ENCODE peak calls at places on chromosome 11, in five cellular contexts. One of them, this sample, is unnamed. For H3K36me3 and H3K4me1, the result is how much of the 10 kb centered on the place peaks cover.

GRCh38 chr11:29217901-29218300 is 798.9 kb downstream of the KCNA4 start:
- DNase-seq in cardiac muscle cell: no peak
- DNase-seq in right atrium auricular region: no peak
- DNase-seq in CD8-positive, alpha-beta memory T cell: no peak
- DNase-seq in RWPE2: no peak
- DNase-seq in this sample: no peak

GRCh38 chr11:116693206-116694016 is 79.4 kb downstream of the BUD13 start:
- DNase-seq in right atrium auricular region: peak
- DNase-seq in RWPE2: peak
- DNase-seq in CD8-positive, alpha-beta memory T cell: no peak
- DNase-seq in cardiac muscle cell: no peak
- DNase-seq in this sample: no peak

GRCh38 chr11:103202048-103202651 is 92.9 kb downstream of the DYNC2H1 start:
- DNase-seq in CD8-positive, alpha-beta memory T cell: no peak
- DNase-seq in cardiac muscle cell: peak
- DNase-seq in right atrium auricular region: no peak
- DNase-seq in RWPE2: no peak
- DNase-seq in this sample: no peak

GRCh38 chr11:16226245-16226644 is 130.1 kb downstream of the SOX6 start:
- DNase-seq in RWPE2: peak
- DNase-seq in right atrium auricular region: peak
- DNase-seq in cardiac muscle cell: peak
- DNase-seq in CD8-positive, alpha-beta memory T cell: no peak
- DNase-seq in this sample: no peak

GRCh38 chr11:77175021-77175842 is 47.2 kb downstream of the MYO7A start:
- DNase-seq in cardiac muscle cell: no peak
- DNase-seq in CD8-positive, alpha-beta memory T cell: no peak
- DNase-seq in right atrium auricular region: no peak
- DNase-seq in RWPE2: no peak
- DNase-seq in this sample: no peak

GRCh38 chr11:5564259-5565019 is 16.1 kb upstream of the OR52H1 start:
- DNase-seq in CD8-positive, alpha-beta memory T cell: no peak
- DNase-seq in cardiac muscle cell: no peak
- DNase-seq in RWPE2: no peak
- DNase-seq in right atrium auricular region: no peak
- DNase-seq in this sample: no peak

GRCh38 chr11:107598225-107599139 is 7.5 kb downstream of the ELMOD1 start:
- DNase-seq in RWPE2: no peak
- DNase-seq in cardiac muscle cell: peak
- DNase-seq in right atrium auricular region: no peak
- DNase-seq in CD8-positive, alpha-beta memory T cell: no peak
- DNase-seq in this sample: no peak

GRCh38 chr11:848988-849824 is 6.6 kb downstream of the TSPAN4 start:
- DNase-seq in CD8-positive, alpha-beta memory T cell: no peak
- DNase-seq in right atrium auricular region: no peak
- DNase-seq in RWPE2: no peak
- DNase-seq in cardiac muscle cell: peak
- DNase-seq in this sample: no peak

GRCh38 chr11:44402466-44403075 is 92.6 kb upstream of the ALX4 start:
- DNase-seq in right atrium auricular region: no peak
- DNase-seq in cardiac muscle cell: no peak
- DNase-seq in RWPE2: no peak
- DNase-seq in CD8-positive, alpha-beta memory T cell: no peak
- DNase-seq in this sample: no peak

GRCh38 chr11:44404323-44404705 is 94.4 kb upstream of the ALX4 start:
- DNase-seq in CD8-positive, alpha-beta memory T cell: no peak
- DNase-seq in cardiac muscle cell: no peak
- DNase-seq in RWPE2: no peak
- DNase-seq in right atrium auricular region: no peak
- DNase-seq in this sample: no peak

GRCh38 chr11:44403587-44404322 is 93.8 kb upstream of the ALX4 start:
- DNase-seq in right atrium auricular region: no peak
- DNase-seq in RWPE2: no peak
- DNase-seq in CD8-positive, alpha-beta memory T cell: no peak
- DNase-seq in cardiac muscle cell: no peak
- DNase-seq in this sample: no peak

GRCh38 chr11:44404736-44405395 is 94.9 kb upstream of the ALX4 start:
- DNase-seq in right atrium auricular region: no peak
- DNase-seq in RWPE2: no peak
- DNase-seq in CD8-positive, alpha-beta memory T cell: no peak
- DNase-seq in cardiac muscle cell: peak
- DNase-seq in this sample: no peak

GRCh38 chr11:44403176-44403575 is 93.2 kb upstream of the ALX4 start:
- DNase-seq in cardiac muscle cell: no peak
- DNase-seq in right atrium auricular region: no peak
- DNase-seq in RWPE2: no peak
- DNase-seq in CD8-positive, alpha-beta memory T cell: no peak
- DNase-seq in this sample: no peak
- H3K4me3 ChIP-seq in cardiac muscle cell: no peak
- H3K4me3 ChIP-seq in right atrium auricular region: no peak
- H3K4me3 ChIP-seq in RWPE2: no peak
- H3K4me3 ChIP-seq in CD8-positive, alpha-beta memory T cell: no peak
- H3K4me3 ChIP-seq in this sample: no peak

GRCh38 chr11:68598816-68599653 is 85.3 kb upstream of the GAL start:
- DNase-seq in cardiac muscle cell: no peak
- DNase-seq in RWPE2: no peak
- DNase-seq in right atrium auricular region: no peak
- DNase-seq in CD8-positive, alpha-beta memory T cell: no peak
- DNase-seq in this sample: no peak
- H3K36me3 ChIP-seq in cardiac muscle cell: half or more
- H3K36me3 ChIP-seq in RWPE2: half or more
- H3K36me3 ChIP-seq in right atrium auricular region: half or more
- H3K36me3 ChIP-seq in CD8-positive, alpha-beta memory T cell: half or more
- H3K36me3 ChIP-seq in this sample: half or more

DNA sequence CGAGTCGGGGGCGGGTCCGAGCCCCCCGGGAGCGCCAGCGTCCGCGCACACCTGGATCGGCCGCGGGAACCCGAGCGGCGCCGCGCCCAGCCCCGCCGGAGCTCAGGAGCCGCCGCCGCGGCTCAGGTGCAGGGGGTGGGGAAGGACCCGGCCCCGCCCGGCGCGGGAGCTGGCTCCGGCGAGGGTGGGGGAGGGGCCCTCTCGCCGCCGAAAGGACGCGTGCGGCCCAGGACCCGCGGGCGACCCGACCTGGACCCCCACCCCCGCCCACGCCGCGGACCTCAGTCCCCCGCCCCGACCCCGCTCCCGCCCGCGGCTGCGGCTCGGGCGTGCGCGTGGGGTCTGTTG is at the start of gene SHANK2:
- DNase-seq in CD8-positive, alpha-beta memory T cell: no peak
- DNase-seq in right atrium auricular region: no peak
- DNase-seq in cardiac muscle cell: peak
- DNase-seq in RWPE2: no peak
- DNase-seq in this sample: no peak
- H3K4me1 ChIP-seq in CD8-positive, alpha-beta memory T cell: under half
- H3K4me1 ChIP-seq in right atrium auricular region: under half
- H3K4me1 ChIP-seq in cardiac muscle cell: under half
- H3K4me1 ChIP-seq in RWPE2: under half
- H3K4me1 ChIP-seq in this sample: under half

GRCh38 chr11:44630511-44631210 is 65.2 kb downstream of the CD82 start:
- DNase-seq in CD8-positive, alpha-beta memory T cell: no peak
- DNase-seq in right atrium auricular region: peak
- DNase-seq in cardiac muscle cell: no peak
- DNase-seq in RWPE2: no peak
- DNase-seq in this sample: no peak
- H3K4me3 ChIP-seq in CD8-positive, alpha-beta memory T cell: no peak
- H3K4me3 ChIP-seq in right atrium auricular region: no peak
- H3K4me3 ChIP-seq in cardiac muscle cell: no peak
- H3K4me3 ChIP-seq in RWPE2: no peak
- H3K4me3 ChIP-seq in this sample: no peak

GRCh38 chr11:7654094-7654742 is 19.1 kb downstream of the CYB5R2 start:
- DNase-seq in CD8-positive, alpha-beta memory T cell: no peak
- DNase-seq in cardiac muscle cell: no peak
- DNase-seq in RWPE2: no peak
- DNase-seq in right atrium auricular region: no peak
- DNase-seq in this sample: no peak
- H3K36me3 ChIP-seq in CD8-positive, alpha-beta memory T cell: under half
- H3K36me3 ChIP-seq in cardiac muscle cell: under half
- H3K36me3 ChIP-seq in RWPE2: under half
- H3K36me3 ChIP-seq in right atrium auricular region: under half
- H3K36me3 ChIP-seq in this sample: half or more

DNA sequence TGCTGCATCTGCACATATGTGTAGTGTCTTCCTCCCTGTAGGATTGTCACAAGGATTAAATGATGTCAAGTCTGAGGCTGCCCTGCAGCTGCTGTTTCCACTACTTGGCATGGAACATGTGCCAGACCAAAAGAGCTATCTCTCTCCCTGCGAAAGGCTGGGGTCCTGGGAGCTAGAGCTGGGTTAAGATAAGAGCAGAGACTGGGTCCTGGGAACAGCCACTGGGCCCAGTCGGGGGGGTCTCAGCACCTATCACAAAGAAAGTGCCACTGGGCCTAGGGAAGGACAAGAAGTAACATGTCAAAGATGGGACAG is 9.6 kb downstream of the KCNQ1OT1 start:
- DNase-seq in right atrium auricular region: no peak
- DNase-seq in RWPE2: peak
- DNase-seq in CD8-positive, alpha-beta memory T cell: no peak
- DNase-seq in cardiac muscle cell: no peak
- DNase-seq in this sample: no peak
- H3K4me1 ChIP-seq in right atrium auricular region: under half
- H3K4me1 ChIP-seq in RWPE2: under half
- H3K4me1 ChIP-seq in CD8-positive, alpha-beta memory T cell: under half
- H3K4me1 ChIP-seq in cardiac muscle cell: half or more
- H3K4me1 ChIP-seq in this sample: under half

GRCh38 chr11:128298271-128298670 is 289.1 kb downstream of the ETS1 start:
- DNase-seq in cardiac muscle cell: no peak
- DNase-seq in right atrium auricular region: no peak
- DNase-seq in CD8-positive, alpha-beta memory T cell: no peak
- DNase-seq in RWPE2: no peak
- DNase-seq in this sample: no peak

GRCh38 chr11:128303383-128303782 is 284.0 kb downstream of the ETS1 start:
- DNase-seq in RWPE2: no peak
- DNase-seq in cardiac muscle cell: no peak
- DNase-seq in right atrium auricular region: no peak
- DNase-seq in CD8-positive, alpha-beta memory T cell: no peak
- DNase-seq in this sample: no peak

GRCh38 chr11:128302425-128303186 is 284.8 kb downstream of the ETS1 start:
- DNase-seq in CD8-positive, alpha-beta memory T cell: peak
- DNase-seq in right atrium auricular region: no peak
- DNase-seq in RWPE2: no peak
- DNase-seq in cardiac muscle cell: no peak
- DNase-seq in this sample: no peak

GRCh38 chr11:128299132-128299726 is 288.1 kb downstream of the ETS1 start:
- DNase-seq in right atrium auricular region: no peak
- DNase-seq in RWPE2: no peak
- DNase-seq in cardiac muscle cell: no peak
- DNase-seq in CD8-positive, alpha-beta memory T cell: no peak
- DNase-seq in this sample: no peak

DNA sequence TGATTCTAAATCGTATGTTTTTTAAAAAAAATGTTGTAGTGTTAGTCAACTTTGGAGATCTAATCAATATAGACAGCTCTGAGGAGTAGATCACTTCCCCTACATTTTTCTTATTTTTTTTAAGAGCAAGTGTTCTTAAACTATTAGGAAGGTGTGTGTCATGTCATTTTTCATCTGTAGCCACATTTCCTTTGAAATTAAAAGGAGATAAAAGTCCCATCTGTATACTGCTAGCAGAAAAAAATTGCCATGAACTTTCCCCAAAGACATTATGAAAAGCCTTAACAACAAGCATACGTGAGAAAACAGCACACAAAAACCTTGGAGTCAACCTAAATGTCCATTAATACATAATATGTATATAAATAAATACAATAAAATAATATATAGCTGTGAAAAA is 286.6 kb downstream of the ETS1 start:
- DNase-seq in CD8-positive, alpha-beta memory T cell: no peak
- DNase-seq in cardiac muscle cell: no peak
- DNase-seq in right atrium auricular region: no peak
- DNase-seq in RWPE2: no peak
- DNase-seq in this sample: no peak
- H3K4me3 ChIP-seq in CD8-positive, alpha-beta memory T cell: no peak
- H3K4me3 ChIP-seq in cardiac muscle cell: no peak
- H3K4me3 ChIP-seq in right atrium auricular region: no peak
- H3K4me3 ChIP-seq in RWPE2: no peak
- H3K4me3 ChIP-seq in this sample: no peak

GRCh38 chr11:60170566-60170965 is 12.3 kb downstream of the MS4A6A start:
- DNase-seq in CD8-positive, alpha-beta memory T cell: no peak
- DNase-seq in right atrium auricular region: no peak
- DNase-seq in cardiac muscle cell: no peak
- DNase-seq in RWPE2: no peak
- DNase-seq in this sample: no peak
- H3K36me3 ChIP-seq in CD8-positive, alpha-beta memory T cell: under half
- H3K36me3 ChIP-seq in right atrium auricular region: under half
- H3K36me3 ChIP-seq in cardiac muscle cell: under half
- H3K36me3 ChIP-seq in RWPE2: under half
- H3K36me3 ChIP-seq in this sample: under half

DNA sequence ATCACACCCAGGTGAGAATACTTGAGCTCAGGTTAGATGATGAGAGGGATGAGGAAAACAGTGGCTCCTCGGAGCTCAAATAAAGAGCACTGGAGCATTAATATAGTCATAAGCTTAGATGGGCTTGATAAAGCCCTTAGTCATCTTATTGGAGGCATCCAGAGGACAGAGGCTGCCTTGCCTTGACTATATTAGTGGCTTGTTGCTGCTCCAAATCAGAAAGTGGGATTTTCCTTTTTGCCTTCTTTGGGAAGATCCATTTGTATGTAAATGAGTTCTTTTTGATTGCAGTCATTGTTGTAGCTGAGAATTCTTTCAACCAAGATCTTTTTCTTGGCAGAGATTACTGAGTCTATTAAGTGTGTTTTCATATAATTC is 18.9 kb downstream of the ADM start:
- DNase-seq in CD8-positive, alpha-beta memory T cell: no peak
- DNase-seq in right atrium auricular region: no peak
- DNase-seq in RWPE2: no peak
- DNase-seq in cardiac muscle cell: no peak
- DNase-seq in this sample: no peak
- H3K4me1 ChIP-seq in CD8-positive, alpha-beta memory T cell: under half
- H3K4me1 ChIP-seq in right atrium auricular region: under half
- H3K4me1 ChIP-seq in RWPE2: under half
- H3K4me1 ChIP-seq in cardiac muscle cell: under half
- H3K4me1 ChIP-seq in this sample: half or more

This sample was measured in thoracic aorta.